ENCODE peak calls at places on chromosomes 6 and 20, in eight cellular contexts. B is GM23338, O is lung microvascular endothelial cell, U is EH, D is neural crest cell, Q is GM04504, C is thoracic aorta, M is foreskin fibroblast. E is an unnamed sample.

GRCh38 chr6:1164600-1164999 is 147.3 kb upstream of the FOXQ1 start:
- DNase-seq in B (no peak), O (no peak), U (peak), D (no peak), Q (no peak), C (no peak), M (peak), E (no peak)

GRCh38 chr6:15755555-15755954 is 92.7 kb upstream of the DTNBP1 start:
- DNase-seq in B (no peak), O (no peak), U (peak), D (no peak), Q (peak), C (no peak), M (peak), E (no peak)

GRCh38 chr6:12749531-12750379 is 33.2 kb downstream of the PHACTR1 start:
- DNase-seq in B (peak), O (no peak), U (no peak), D (peak), Q (no peak), C (no peak), M (no peak), E (no peak)

GRCh38 chr6:81909981-81910910 is 157.8 kb upstream of the TENT5A start:
- DNase-seq in B (no peak), O (no peak), U (peak), D (no peak), Q (no peak), C (no peak), M (no peak), E (no peak)

GRCh38 chr6:41732149-41732548 is 3.3 kb downstream of the TFEB start:
- DNase-seq in B (no peak), O (no peak), U (no peak), D (no peak), Q (no peak), C (no peak), M (no peak), E (no peak)

GRCh38 chr20:50017576-50018248 is 34.9 kb downstream of the SNAI1 start:
- DNase-seq in B (no peak), O (no peak), U (no peak), D (no peak), Q (no peak), C (no peak), M (no peak), E (no peak)

GRCh38 chr6:158631678-158632537 is 12.6 kb downstream of the DYNLT1 start:
- DNase-seq in B (no peak), O (peak), U (peak), D (no peak), Q (no peak), C (no peak), M (peak), E (no peak)

GRCh38 chr6:78875505-78875904 is 8.2 kb downstream of the IRAK1BP1 start:
- DNase-seq in B (no peak), O (no peak), U (no peak), D (no peak), Q (no peak), C (no peak), M (no peak), E (no peak)

GRCh38 chr20:48336647-48337046 is 491.2 kb downstream of the PREX1 start:
- DNase-seq in B (no peak), O (no peak), U (no peak), D (no peak), Q (no peak), C (no peak), M (no peak), E (no peak)

GRCh38 chr20:51091564-51092195 is 68.8 kb upstream of the KCNG1 start:
- DNase-seq in B (peak), O (no peak), U (no peak), D (no peak), Q (no peak), C (no peak), M (no peak), E (no peak)

GRCh38 chr6:111973897-111974639 is 79.8 kb upstream of the CCN6 start:
- DNase-seq in B (no peak), O (no peak), U (peak), D (no peak), Q (no peak), C (no peak), M (no peak), E (no peak)

GRCh38 chr6:82179415-82179814 is 68.1 kb downstream of the IBTK start:
- DNase-seq in B (no peak), O (no peak), U (no peak), D (no peak), Q (no peak), C (no peak), M (no peak), E (no peak)

GRCh38 chr20:35992713-35993335 is 24.4 kb downstream of the CNBD2 start:
- DNase-seq in B (peak), O (peak), U (peak), D (peak), Q (no peak), C (no peak), M (peak), E (no peak)

GRCh38 chr6:30845183-30845582 is 39.1 kb upstream of the DDR1 start:
- DNase-seq in B (peak), O (no peak), U (no peak), D (no peak), Q (no peak), C (no peak), M (no peak), E (no peak)